ENCODE peak calls at places on chromosomes 1 and 21, in nine cellular contexts. One of them, this sample, is unnamed.

GRCh38 chr1:216456682-216457081 is 33.4 kb upstream of the USH2A start:
- DNase-seq in endothelial cell of umbilical vein: no peak
- DNase-seq in GM12892: no peak
- DNase-seq in sigmoid colon: no peak
- DNase-seq in suprapubic skin: no peak
- DNase-seq in stomach: no peak
- DNase-seq in GM12891: no peak
- DNase-seq in transverse colon: no peak
- DNase-seq in breast epithelium: no peak
- DNase-seq in this sample: no peak

GRCh38 chr1:181179980-181180964 is 91.8 kb downstream of the IER5 start:
- DNase-seq in endothelial cell of umbilical vein: no peak
- DNase-seq in GM12892: no peak
- DNase-seq in sigmoid colon: no peak
- DNase-seq in suprapubic skin: peak; percentile 74
- DNase-seq in stomach: no peak
- DNase-seq in GM12891: peak; percentile 46
- DNase-seq in transverse colon: no peak
- DNase-seq in breast epithelium: peak; percentile 45
- DNase-seq in this sample: no peak

GRCh38 chr21:34801519-34802132 is 132.8 kb downstream of the CLIC6 start:
- DNase-seq in endothelial cell of umbilical vein: peak; percentile 37
- DNase-seq in GM12892: no peak
- DNase-seq in sigmoid colon: no peak
- DNase-seq in suprapubic skin: no peak
- DNase-seq in stomach: no peak
- DNase-seq in GM12891: peak; percentile 28
- DNase-seq in transverse colon: no peak
- DNase-seq in breast epithelium: no peak
- DNase-seq in this sample: no peak

GRCh38 chr1:201218409-201218808 is 27.8 kb downstream of the IGFN1 start:
- DNase-seq in endothelial cell of umbilical vein: no peak
- DNase-seq in GM12892: no peak
- DNase-seq in sigmoid colon: no peak
- DNase-seq in suprapubic skin: peak; percentile 74
- DNase-seq in stomach: no peak
- DNase-seq in GM12891: no peak
- DNase-seq in transverse colon: no peak
- DNase-seq in breast epithelium: no peak
- DNase-seq in this sample: no peak

GRCh38 chr21:29302340-29302991 is 3.7 kb downstream of the BACH1 start:
- DNase-seq in endothelial cell of umbilical vein: no peak
- DNase-seq in GM12892: no peak
- DNase-seq in sigmoid colon: no peak
- DNase-seq in suprapubic skin: no peak
- DNase-seq in stomach: no peak
- DNase-seq in GM12891: no peak
- DNase-seq in transverse colon: no peak
- DNase-seq in breast epithelium: no peak
- DNase-seq in this sample: no peak

GRCh38 chr1:65050735-65051134 is 84.4 kb upstream of the JAK1 start:
- DNase-seq in endothelial cell of umbilical vein: no peak
- DNase-seq in GM12892: no peak
- DNase-seq in sigmoid colon: no peak
- DNase-seq in suprapubic skin: no peak
- DNase-seq in stomach: no peak
- DNase-seq in GM12891: no peak
- DNase-seq in transverse colon: no peak
- DNase-seq in breast epithelium: no peak
- DNase-seq in this sample: no peak

GRCh38 chr1:48869116-48869893 is 92.6 kb upstream of the BEND5 start:
- DNase-seq in endothelial cell of umbilical vein: no peak
- DNase-seq in GM12892: no peak
- DNase-seq in sigmoid colon: no peak
- DNase-seq in suprapubic skin: no peak
- DNase-seq in stomach: no peak
- DNase-seq in GM12891: no peak
- DNase-seq in transverse colon: no peak
- DNase-seq in breast epithelium: peak; percentile 74
- DNase-seq in this sample: no peak

GRCh38 chr1:233479026-233479890 is 134.6 kb upstream of the KCNK1 start:
- DNase-seq in endothelial cell of umbilical vein: no peak
- DNase-seq in GM12892: no peak
- DNase-seq in sigmoid colon: no peak
- DNase-seq in suprapubic skin: no peak
- DNase-seq in stomach: no peak
- DNase-seq in GM12891: no peak
- DNase-seq in transverse colon: no peak
- DNase-seq in breast epithelium: no peak
- DNase-seq in this sample: no peak

GRCh38 chr1:1206376-1207253 is at the start of gene TNFRSF18:
- DNase-seq in endothelial cell of umbilical vein: no peak
- DNase-seq in GM12892: no peak
- DNase-seq in sigmoid colon: no peak
- DNase-seq in suprapubic skin: no peak
- DNase-seq in stomach: peak; percentile 64
- DNase-seq in GM12891: no peak
- DNase-seq in transverse colon: peak; percentile 75
- DNase-seq in breast epithelium: no peak
- DNase-seq in this sample: peak; percentile 81

GRCh38 chr1:184838374-184838995 is 83.8 kb upstream of the EDEM3 start:
- DNase-seq in endothelial cell of umbilical vein: no peak
- DNase-seq in GM12892: no peak
- DNase-seq in sigmoid colon: peak; percentile 93
- DNase-seq in suprapubic skin: no peak
- DNase-seq in stomach: peak; percentile 51
- DNase-seq in GM12891: no peak
- DNase-seq in transverse colon: peak; percentile 29
- DNase-seq in breast epithelium: peak; percentile 68
- DNase-seq in this sample: no peak

GRCh38 chr1:184840596-184840995 is 85.9 kb upstream of the EDEM3 start:
- DNase-seq in endothelial cell of umbilical vein: no peak
- DNase-seq in GM12892: no peak
- DNase-seq in sigmoid colon: no peak
- DNase-seq in suprapubic skin: no peak
- DNase-seq in stomach: no peak
- DNase-seq in GM12891: no peak
- DNase-seq in transverse colon: no peak
- DNase-seq in breast epithelium: no peak
- DNase-seq in this sample: no peak

GRCh38 chr1:184836081-184836480 is 81.4 kb upstream of the EDEM3 start:
- DNase-seq in endothelial cell of umbilical vein: no peak
- DNase-seq in GM12892: no peak
- DNase-seq in sigmoid colon: no peak
- DNase-seq in suprapubic skin: no peak
- DNase-seq in stomach: no peak
- DNase-seq in GM12891: no peak
- DNase-seq in transverse colon: no peak
- DNase-seq in breast epithelium: no peak
- DNase-seq in this sample: no peak

GRCh38 chr1:184832517-184832916 is 77.9 kb upstream of the EDEM3 start:
- DNase-seq in endothelial cell of umbilical vein: no peak
- DNase-seq in GM12892: no peak
- DNase-seq in sigmoid colon: no peak
- DNase-seq in suprapubic skin: no peak
- DNase-seq in stomach: no peak
- DNase-seq in GM12891: no peak
- DNase-seq in transverse colon: no peak
- DNase-seq in breast epithelium: no peak
- DNase-seq in this sample: no peak

GRCh38 chr1:184836934-184837698 is 82.5 kb upstream of the EDEM3 start:
- DNase-seq in endothelial cell of umbilical vein: no peak
- DNase-seq in GM12892: no peak
- DNase-seq in sigmoid colon: no peak
- DNase-seq in suprapubic skin: no peak
- DNase-seq in stomach: peak; percentile 32
- DNase-seq in GM12891: no peak
- DNase-seq in transverse colon: no peak
- DNase-seq in breast epithelium: no peak
- DNase-seq in this sample: no peak
- TF ChIP-seq POLR2AphosphoS5 in endothelial cell of umbilical vein: no peak
- TF ChIP-seq POLR2AphosphoS5 in GM12892: no peak
- TF ChIP-seq POLR2AphosphoS5 in sigmoid colon: no peak
- TF ChIP-seq POLR2AphosphoS5 in suprapubic skin: no peak
- TF ChIP-seq POLR2AphosphoS5 in stomach: no peak
- TF ChIP-seq POLR2AphosphoS5 in GM12891: no peak
- TF ChIP-seq POLR2AphosphoS5 in transverse colon: no peak
- TF ChIP-seq POLR2AphosphoS5 in breast epithelium: no peak
- TF ChIP-seq POLR2AphosphoS5 in this sample: no peak

GRCh38 chr1:32808580-32808979 is 8.6 kb downstream of the YARS1 start:
- DNase-seq in endothelial cell of umbilical vein: no peak
- DNase-seq in GM12892: no peak
- DNase-seq in sigmoid colon: no peak
- DNase-seq in suprapubic skin: no peak
- DNase-seq in stomach: no peak
- DNase-seq in GM12891: no peak
- DNase-seq in transverse colon: no peak
- DNase-seq in breast epithelium: no peak
- DNase-seq in this sample: no peak

GRCh38 chr1:32811265-32811664 is 5.9 kb downstream of the YARS1 start:
- DNase-seq in endothelial cell of umbilical vein: no peak
- DNase-seq in GM12892: no peak
- DNase-seq in sigmoid colon: no peak
- DNase-seq in suprapubic skin: no peak
- DNase-seq in stomach: no peak
- DNase-seq in GM12891: no peak
- DNase-seq in transverse colon: no peak
- DNase-seq in breast epithelium: no peak
- DNase-seq in this sample: no peak

GRCh38 chr1:32810358-32810757 is 6.8 kb downstream of the YARS1 start:
- DNase-seq in endothelial cell of umbilical vein: no peak
- DNase-seq in GM12892: no peak
- DNase-seq in sigmoid colon: no peak
- DNase-seq in suprapubic skin: no peak
- DNase-seq in stomach: no peak
- DNase-seq in GM12891: no peak
- DNase-seq in transverse colon: no peak
- DNase-seq in breast epithelium: no peak
- DNase-seq in this sample: no peak

GRCh38 chr1:32806315-32806714 is 10.8 kb downstream of the YARS1 start:
- DNase-seq in endothelial cell of umbilical vein: no peak
- DNase-seq in GM12892: no peak
- DNase-seq in sigmoid colon: no peak
- DNase-seq in suprapubic skin: no peak
- DNase-seq in stomach: no peak
- DNase-seq in GM12891: no peak
- DNase-seq in transverse colon: no peak
- DNase-seq in breast epithelium: no peak
- DNase-seq in this sample: no peak

GRCh38 chr1:32806910-32807523 is 10.1 kb downstream of the YARS1 start:
- DNase-seq in endothelial cell of umbilical vein: no peak
- DNase-seq in GM12892: no peak
- DNase-seq in sigmoid colon: no peak
- DNase-seq in suprapubic skin: no peak
- DNase-seq in stomach: peak; percentile 31
- DNase-seq in GM12891: no peak
- DNase-seq in transverse colon: no peak
- DNase-seq in breast epithelium: no peak
- DNase-seq in this sample: no peak
- TF ChIP-seq POLR2A in endothelial cell of umbilical vein: no peak
- TF ChIP-seq POLR2A in GM12892: no peak
- TF ChIP-seq POLR2A in sigmoid colon: no peak
- TF ChIP-seq POLR2A in suprapubic skin: no peak
- TF ChIP-seq POLR2A in stomach: no peak
- TF ChIP-seq POLR2A in GM12891: no peak
- TF ChIP-seq POLR2A in transverse colon: no peak
- TF ChIP-seq POLR2A in breast epithelium: no peak
- TF ChIP-seq POLR2A in this sample: no peak

DNA sequence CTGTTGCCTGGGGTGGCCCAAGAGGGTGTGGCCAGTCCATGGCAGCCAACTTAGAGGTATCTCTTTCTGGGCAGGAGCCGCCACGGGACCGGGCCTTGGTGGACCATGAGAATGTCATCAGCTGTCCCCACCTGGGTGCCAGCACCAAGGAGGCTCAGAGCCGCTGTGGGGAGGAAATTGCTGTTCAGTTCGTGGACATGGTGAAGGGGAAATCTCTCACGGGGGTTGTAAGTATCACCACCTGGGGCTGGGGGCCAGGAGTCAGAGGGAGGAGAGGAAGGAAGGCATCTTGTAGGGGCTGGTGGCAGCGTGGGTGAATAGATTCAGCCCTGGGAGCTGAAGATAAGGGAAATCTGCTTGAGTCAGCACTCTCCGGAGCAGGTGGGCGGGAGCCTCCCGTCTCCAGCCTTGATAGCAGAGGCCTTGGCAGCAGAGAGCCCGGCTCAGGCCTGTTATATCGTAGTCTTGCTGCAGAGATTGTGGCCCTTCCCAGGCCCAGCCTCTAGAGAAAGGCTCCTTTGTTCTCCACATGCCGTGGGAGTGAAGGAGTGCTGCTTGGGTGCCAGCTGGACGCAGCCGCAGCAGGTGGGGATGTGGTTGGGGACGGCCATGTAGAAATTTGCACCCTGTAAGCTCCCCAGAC is 25.4 kb downstream of the PHGDH start:
- DNase-seq in endothelial cell of umbilical vein: peak; percentile 3
- DNase-seq in GM12892: no peak
- DNase-seq in sigmoid colon: no peak
- DNase-seq in suprapubic skin: no peak
- DNase-seq in stomach: peak; percentile 84
- DNase-seq in GM12891: no peak
- DNase-seq in transverse colon: peak; percentile 39
- DNase-seq in breast epithelium: peak; percentile 62
- DNase-seq in this sample: no peak
- TF ChIP-seq POLR2AphosphoS5 in endothelial cell of umbilical vein: no peak
- TF ChIP-seq POLR2AphosphoS5 in GM12892: no peak
- TF ChIP-seq POLR2AphosphoS5 in sigmoid colon: no peak
- TF ChIP-seq POLR2AphosphoS5 in suprapubic skin: no peak
- TF ChIP-seq POLR2AphosphoS5 in stomach: peak; percentile 32
- TF ChIP-seq POLR2AphosphoS5 in GM12891: no peak
- TF ChIP-seq POLR2AphosphoS5 in transverse colon: no peak
- TF ChIP-seq POLR2AphosphoS5 in breast epithelium: no peak
- TF ChIP-seq POLR2AphosphoS5 in this sample: peak; percentile 17

GRCh38 chr1:39955547-39956539 is 898 bp downstream of the MFSD2A start:
- DNase-seq in endothelial cell of umbilical vein: peak; percentile 49
- DNase-seq in GM12892: peak; percentile 57
- DNase-seq in sigmoid colon: no peak
- DNase-seq in suprapubic skin: no peak
- DNase-seq in stomach: peak; percentile 38
- DNase-seq in GM12891: peak; percentile 61
- DNase-seq in transverse colon: peak; percentile 71
- DNase-seq in breast epithelium: peak; percentile 43
- DNase-seq in this sample: no peak

GRCh38 chr1:39952359-39953110 is 2.4 kb upstream of the MFSD2A start:
- DNase-seq in endothelial cell of umbilical vein: no peak
- DNase-seq in GM12892: no peak
- DNase-seq in sigmoid colon: no peak
- DNase-seq in suprapubic skin: no peak
- DNase-seq in stomach: peak; percentile 44
- DNase-seq in GM12891: no peak
- DNase-seq in transverse colon: no peak
- DNase-seq in breast epithelium: peak; percentile 70
- DNase-seq in this sample: no peak

GRCh38 chr1:39957299-39958020 is 2.5 kb downstream of the MFSD2A start:
- DNase-seq in endothelial cell of umbilical vein: no peak
- DNase-seq in GM12892: no peak
- DNase-seq in sigmoid colon: no peak
- DNase-seq in suprapubic skin: no peak
- DNase-seq in stomach: no peak
- DNase-seq in GM12891: no peak
- DNase-seq in transverse colon: no peak
- DNase-seq in breast epithelium: peak; percentile 82
- DNase-seq in this sample: no peak

GRCh38 chr1:39954261-39954869 is 580 bp upstream of the MFSD2A start:
- DNase-seq in endothelial cell of umbilical vein: no peak
- DNase-seq in GM12892: no peak
- DNase-seq in sigmoid colon: no peak
- DNase-seq in suprapubic skin: no peak
- DNase-seq in stomach: no peak
- DNase-seq in GM12891: no peak
- DNase-seq in transverse colon: no peak
- DNase-seq in breast epithelium: no peak
- DNase-seq in this sample: no peak

GRCh38 chr1:39954870-39955546 is at the start of gene MFSD2A:
- DNase-seq in endothelial cell of umbilical vein: peak; percentile 91
- DNase-seq in GM12892: peak; percentile 93
- DNase-seq in sigmoid colon: peak; percentile 95
- DNase-seq in suprapubic skin: peak; percentile 97
- DNase-seq in stomach: peak; percentile 94
- DNase-seq in GM12891: peak; percentile 90
- DNase-seq in transverse colon: peak; percentile 96
- DNase-seq in breast epithelium: peak; percentile 92
- DNase-seq in this sample: peak; percentile 95
- TF ChIP-seq POLR2A in endothelial cell of umbilical vein: no peak
- TF ChIP-seq POLR2A in GM12892: peak; percentile 89
- TF ChIP-seq POLR2A in sigmoid colon: no peak
- TF ChIP-seq POLR2A in suprapubic skin: no peak
- TF ChIP-seq POLR2A in stomach: no peak
- TF ChIP-seq POLR2A in GM12891: peak; percentile 91
- TF ChIP-seq POLR2A in transverse colon: peak; percentile 93
- TF ChIP-seq POLR2A in breast epithelium: peak; percentile 16
- TF ChIP-seq POLR2A in this sample: no peak

This sample was measured in spleen.